ENCODE peak calls at places on chromosomes 5 and 9, in eight cellular contexts. One of them, this sample, is unnamed.

GRCh38 chr9:125255781-125256391 is 5.7 kb upstream of the GAPVD1 start:
- DNase-seq in body of pancreas: peak
- DNase-seq in astrocyte: no peak
- DNase-seq in astrocyte of the spinal cord: no peak
- DNase-seq in stomach: no peak
- DNase-seq in foreskin fibroblast: no peak
- DNase-seq in bronchial epithelial cell: no peak
- DNase-seq in PC-9: no peak
- DNase-seq in this sample: peak

GRCh38 chr9:119959846-119960545 is 590.8 kb upstream of the BRINP1 start:
- DNase-seq in body of pancreas: no peak
- DNase-seq in astrocyte: peak
- DNase-seq in astrocyte of the spinal cord: peak
- DNase-seq in stomach: no peak
- DNase-seq in foreskin fibroblast: no peak
- DNase-seq in bronchial epithelial cell: no peak
- DNase-seq in PC-9: no peak
- DNase-seq in this sample: no peak

GRCh38 chr9:114446036-114446435 is 58.3 kb upstream of the AKNA start:
- DNase-seq in body of pancreas: no peak
- DNase-seq in astrocyte: peak
- DNase-seq in astrocyte of the spinal cord: peak
- DNase-seq in stomach: no peak
- DNase-seq in foreskin fibroblast: peak
- DNase-seq in bronchial epithelial cell: peak
- DNase-seq in PC-9: no peak
- DNase-seq in this sample: no peak

GRCh38 chr9:89497978-89498844 is at the start of gene SEMA4D:
- DNase-seq in body of pancreas: peak
- DNase-seq in astrocyte: no peak
- DNase-seq in astrocyte of the spinal cord: peak
- DNase-seq in stomach: peak
- DNase-seq in foreskin fibroblast: peak
- DNase-seq in bronchial epithelial cell: peak
- DNase-seq in PC-9: peak
- DNase-seq in this sample: peak

GRCh38 chr5:148747536-148747906 is 78.9 kb upstream of the ADRB2 start:
- DNase-seq in body of pancreas: no peak
- DNase-seq in astrocyte: no peak
- DNase-seq in astrocyte of the spinal cord: no peak
- DNase-seq in stomach: no peak
- DNase-seq in foreskin fibroblast: no peak
- DNase-seq in bronchial epithelial cell: no peak
- DNase-seq in PC-9: no peak
- DNase-seq in this sample: no peak

GRCh38 chr9:133242241-133242640 is 32.8 kb downstream of the ABO start:
- DNase-seq in body of pancreas: no peak
- DNase-seq in astrocyte: no peak
- DNase-seq in astrocyte of the spinal cord: no peak
- DNase-seq in stomach: no peak
- DNase-seq in foreskin fibroblast: no peak
- DNase-seq in bronchial epithelial cell: no peak
- DNase-seq in PC-9: no peak
- DNase-seq in this sample: no peak

GRCh38 chr5:157778121-157778805 is 34.8 kb downstream of the LSM11 start:
- DNase-seq in body of pancreas: peak
- DNase-seq in astrocyte: peak
- DNase-seq in astrocyte of the spinal cord: peak
- DNase-seq in stomach: peak
- DNase-seq in foreskin fibroblast: peak
- DNase-seq in bronchial epithelial cell: no peak
- DNase-seq in PC-9: no peak
- DNase-seq in this sample: peak

GRCh38 chr5:178590141-178590923 is at the start of gene COL23A1:
- DNase-seq in body of pancreas: peak
- DNase-seq in astrocyte: peak
- DNase-seq in astrocyte of the spinal cord: peak
- DNase-seq in stomach: peak
- DNase-seq in foreskin fibroblast: peak
- DNase-seq in bronchial epithelial cell: peak
- DNase-seq in PC-9: no peak
- DNase-seq in this sample: no peak

GRCh38 chr9:124371183-124371582 is 44.1 kb downstream of the PSMB7 start:
- DNase-seq in body of pancreas: no peak
- DNase-seq in astrocyte: peak
- DNase-seq in astrocyte of the spinal cord: peak
- DNase-seq in stomach: no peak
- DNase-seq in foreskin fibroblast: peak
- DNase-seq in bronchial epithelial cell: peak
- DNase-seq in PC-9: no peak
- DNase-seq in this sample: no peak

GRCh38 chr5:96936431-96937221 is 746 bp downstream of the LNPEP start:
- DNase-seq in body of pancreas: peak
- DNase-seq in astrocyte: no peak
- DNase-seq in astrocyte of the spinal cord: peak
- DNase-seq in stomach: peak
- DNase-seq in foreskin fibroblast: no peak
- DNase-seq in bronchial epithelial cell: peak
- DNase-seq in PC-9: peak
- DNase-seq in this sample: peak

GRCh38 chr9:69180670-69181069 is 6.6 kb downstream of the TJP2 start:
- DNase-seq in body of pancreas: peak
- DNase-seq in astrocyte: peak
- DNase-seq in astrocyte of the spinal cord: peak
- DNase-seq in stomach: peak
- DNase-seq in foreskin fibroblast: peak
- DNase-seq in bronchial epithelial cell: peak
- DNase-seq in PC-9: peak
- DNase-seq in this sample: peak

GRCh38 chr9:124354364-124355031 is 60.7 kb downstream of the PSMB7 start:
- DNase-seq in body of pancreas: no peak
- DNase-seq in astrocyte: no peak
- DNase-seq in astrocyte of the spinal cord: no peak
- DNase-seq in stomach: no peak
- DNase-seq in foreskin fibroblast: no peak
- DNase-seq in bronchial epithelial cell: no peak
- DNase-seq in PC-9: no peak
- DNase-seq in this sample: no peak

GRCh38 chr5:79397080-79397479 is 116.9 kb downstream of the HOMER1 start:
- DNase-seq in body of pancreas: no peak
- DNase-seq in astrocyte: no peak
- DNase-seq in astrocyte of the spinal cord: no peak
- DNase-seq in stomach: no peak
- DNase-seq in foreskin fibroblast: no peak
- DNase-seq in bronchial epithelial cell: no peak
- DNase-seq in PC-9: no peak
- DNase-seq in this sample: no peak

GRCh38 chr5:16920109-16920816 is 15.8 kb downstream of the MYO10 start:
- DNase-seq in body of pancreas: no peak
- DNase-seq in astrocyte: no peak
- DNase-seq in astrocyte of the spinal cord: no peak
- DNase-seq in stomach: peak
- DNase-seq in foreskin fibroblast: no peak
- DNase-seq in bronchial epithelial cell: peak
- DNase-seq in PC-9: no peak
- DNase-seq in this sample: no peak

GRCh38 chr5:64458948-64459347 is 46.9 kb upstream of the RGS7BP start:
- DNase-seq in body of pancreas: no peak
- DNase-seq in astrocyte: no peak
- DNase-seq in astrocyte of the spinal cord: no peak
- DNase-seq in stomach: no peak
- DNase-seq in foreskin fibroblast: no peak
- DNase-seq in bronchial epithelial cell: no peak
- DNase-seq in PC-9: no peak
- DNase-seq in this sample: no peak

GRCh38 chr5:5705010-5705409 is 282.5 kb downstream of the ICE1 start:
- DNase-seq in body of pancreas: no peak
- DNase-seq in astrocyte: no peak
- DNase-seq in astrocyte of the spinal cord: no peak
- DNase-seq in stomach: no peak
- DNase-seq in foreskin fibroblast: no peak
- DNase-seq in bronchial epithelial cell: peak
- DNase-seq in PC-9: no peak
- DNase-seq in this sample: no peak

GRCh38 chr5:66849803-66850202 is 253.6 kb downstream of the MAST4 start:
- DNase-seq in body of pancreas: no peak
- DNase-seq in astrocyte: peak
- DNase-seq in astrocyte of the spinal cord: peak
- DNase-seq in stomach: no peak
- DNase-seq in foreskin fibroblast: peak
- DNase-seq in bronchial epithelial cell: peak
- DNase-seq in PC-9: no peak
- DNase-seq in this sample: no peak
- H3K4me3 ChIP-seq in body of pancreas: no peak
- H3K4me3 ChIP-seq in astrocyte: no peak
- H3K4me3 ChIP-seq in astrocyte of the spinal cord: no peak
- H3K4me3 ChIP-seq in stomach: no peak
- H3K4me3 ChIP-seq in foreskin fibroblast: no peak
- H3K4me3 ChIP-seq in bronchial epithelial cell: no peak
- H3K4me3 ChIP-seq in PC-9: no peak
- H3K4me3 ChIP-seq in this sample: no peak

DNA sequence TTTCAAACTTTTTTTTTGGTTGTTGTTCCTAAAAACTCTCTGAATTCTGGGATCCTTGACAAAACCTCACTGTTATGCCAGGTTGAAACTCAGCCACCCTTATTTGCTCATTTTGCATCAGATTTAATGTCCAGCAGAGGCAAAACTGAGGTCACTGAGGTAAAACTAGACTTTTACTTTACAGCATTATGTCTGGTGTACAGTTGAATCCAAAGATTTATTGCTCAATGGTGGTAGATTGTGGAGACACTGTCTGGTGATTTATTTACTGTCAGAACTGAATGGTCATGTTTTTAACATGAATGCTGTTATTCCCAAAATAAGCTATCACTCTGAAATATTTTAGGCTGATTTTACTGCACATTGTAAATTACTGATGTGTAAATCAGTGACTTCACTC is 88.0 kb downstream of the FBXL7 start:
- DNase-seq in body of pancreas: no peak
- DNase-seq in astrocyte: peak
- DNase-seq in astrocyte of the spinal cord: no peak
- DNase-seq in stomach: no peak
- DNase-seq in foreskin fibroblast: no peak
- DNase-seq in bronchial epithelial cell: no peak
- DNase-seq in PC-9: no peak
- DNase-seq in this sample: no peak
- TF ChIP-seq CTCF in body of pancreas: no peak
- TF ChIP-seq CTCF in astrocyte: no peak
- TF ChIP-seq CTCF in astrocyte of the spinal cord: no peak
- TF ChIP-seq CTCF in stomach: no peak
- TF ChIP-seq CTCF in foreskin fibroblast: no peak
- TF ChIP-seq CTCF in bronchial epithelial cell: no peak
- TF ChIP-seq CTCF in PC-9: no peak
- TF ChIP-seq CTCF in this sample: no peak

GRCh38 chr9:116153765-116154333 is at the start of gene PAPPA:
- DNase-seq in body of pancreas: no peak
- DNase-seq in astrocyte: no peak
- DNase-seq in astrocyte of the spinal cord: no peak
- DNase-seq in stomach: no peak
- DNase-seq in foreskin fibroblast: no peak
- DNase-seq in bronchial epithelial cell: no peak
- DNase-seq in PC-9: no peak
- DNase-seq in this sample: no peak

GRCh38 chr9:116155700-116156045 is 2.1 kb downstream of the PAPPA start:
- DNase-seq in body of pancreas: no peak
- DNase-seq in astrocyte: peak
- DNase-seq in astrocyte of the spinal cord: peak
- DNase-seq in stomach: no peak
- DNase-seq in foreskin fibroblast: no peak
- DNase-seq in bronchial epithelial cell: no peak
- DNase-seq in PC-9: no peak
- DNase-seq in this sample: no peak

GRCh38 chr9:116154976-116155699 is 1.5 kb downstream of the PAPPA start:
- DNase-seq in body of pancreas: no peak
- DNase-seq in astrocyte: peak
- DNase-seq in astrocyte of the spinal cord: peak
- DNase-seq in stomach: no peak
- DNase-seq in foreskin fibroblast: no peak
- DNase-seq in bronchial epithelial cell: no peak
- DNase-seq in PC-9: no peak
- DNase-seq in this sample: no peak

GRCh38 chr9:116152941-116153764 is 438 bp upstream of the PAPPA start:
- DNase-seq in body of pancreas: no peak
- DNase-seq in astrocyte: peak
- DNase-seq in astrocyte of the spinal cord: peak
- DNase-seq in stomach: no peak
- DNase-seq in foreskin fibroblast: peak
- DNase-seq in bronchial epithelial cell: peak
- DNase-seq in PC-9: peak
- DNase-seq in this sample: no peak

DNA sequence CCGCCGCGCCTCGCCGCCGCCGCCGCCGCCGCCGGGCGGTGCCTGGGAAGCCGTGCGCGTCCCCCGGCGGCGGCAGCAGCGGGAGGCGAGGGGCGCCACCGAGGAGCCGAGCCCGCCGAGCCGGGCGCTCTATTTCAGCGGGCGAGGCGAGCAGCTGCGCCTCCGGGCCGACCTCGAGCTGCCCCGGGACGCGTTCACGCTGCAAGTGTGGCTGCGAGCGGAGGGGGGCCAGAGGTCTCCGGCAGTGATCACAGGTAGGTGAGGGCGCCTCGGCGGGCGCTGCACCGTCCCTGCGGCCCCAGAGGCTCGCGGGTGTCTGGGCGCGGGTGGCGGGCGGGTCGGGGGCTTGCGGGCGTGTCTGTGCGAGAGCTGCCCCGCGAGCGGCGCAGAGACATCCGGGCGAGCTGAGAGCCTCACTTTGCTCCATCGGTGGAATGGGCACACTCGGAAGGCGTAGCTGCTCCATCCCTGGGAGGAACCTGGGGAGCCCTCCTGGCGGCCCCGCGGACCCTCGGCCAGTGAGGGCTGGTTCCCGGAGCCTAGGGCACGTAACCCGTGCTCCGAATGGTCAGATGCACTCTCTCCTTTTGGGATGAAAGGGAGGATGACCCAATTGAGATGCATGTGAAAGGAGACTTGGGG is 864 bp downstream of the PAPPA start:
- DNase-seq in body of pancreas: no peak
- DNase-seq in astrocyte: no peak
- DNase-seq in astrocyte of the spinal cord: no peak
- DNase-seq in stomach: no peak
- DNase-seq in foreskin fibroblast: no peak
- DNase-seq in bronchial epithelial cell: no peak
- DNase-seq in PC-9: peak
- DNase-seq in this sample: no peak
- H3K4me3 ChIP-seq in body of pancreas: no peak
- H3K4me3 ChIP-seq in astrocyte: peak
- H3K4me3 ChIP-seq in astrocyte of the spinal cord: peak
- H3K4me3 ChIP-seq in stomach: peak
- H3K4me3 ChIP-seq in foreskin fibroblast: peak
- H3K4me3 ChIP-seq in bronchial epithelial cell: peak
- H3K4me3 ChIP-seq in PC-9: peak
- H3K4me3 ChIP-seq in this sample: peak

GRCh38 chr5:177511181-177511580 is 1.6 kb upstream of the DOK3 start:
- DNase-seq in body of pancreas: no peak
- DNase-seq in astrocyte: no peak
- DNase-seq in astrocyte of the spinal cord: no peak
- DNase-seq in stomach: no peak
- DNase-seq in foreskin fibroblast: no peak
- DNase-seq in bronchial epithelial cell: no peak
- DNase-seq in PC-9: no peak
- DNase-seq in this sample: no peak
- TF ChIP-seq CTCF in body of pancreas: no peak
- TF ChIP-seq CTCF in astrocyte: no peak
- TF ChIP-seq CTCF in astrocyte of the spinal cord: no peak
- TF ChIP-seq CTCF in stomach: no peak
- TF ChIP-seq CTCF in foreskin fibroblast: no peak
- TF ChIP-seq CTCF in bronchial epithelial cell: no peak
- TF ChIP-seq CTCF in PC-9: no peak
- TF ChIP-seq CTCF in this sample: no peak

GRCh38 chr5:91189480-91190332 is 193.4 kb downstream of the ARRDC3 start:
- DNase-seq in body of pancreas: peak
- DNase-seq in astrocyte: peak
- DNase-seq in astrocyte of the spinal cord: peak
- DNase-seq in stomach: no peak
- DNase-seq in foreskin fibroblast: peak
- DNase-seq in bronchial epithelial cell: peak
- DNase-seq in PC-9: peak
- DNase-seq in this sample: no peak
- H3K4me3 ChIP-seq in body of pancreas: no peak
- H3K4me3 ChIP-seq in astrocyte: peak
- H3K4me3 ChIP-seq in astrocyte of the spinal cord: no peak
- H3K4me3 ChIP-seq in stomach: peak
- H3K4me3 ChIP-seq in foreskin fibroblast: peak
- H3K4me3 ChIP-seq in bronchial epithelial cell: no peak
- H3K4me3 ChIP-seq in PC-9: no peak
- H3K4me3 ChIP-seq in this sample: no peak

This sample was measured in prostate gland.